ENCODE peak calls at places on chromosomes 11 and 22, in four cellular contexts. One of them, this sample, is unnamed. For H3K4me1, the result is how much of the 10 kb centered on the place peaks cover.

GRCh38 chr11:107821199-107821926 is 37.2 kb downstream of the SLC35F2 start:
- DNase-seq in IMR-90: peak
- DNase-seq in aorta: no peak
- DNase-seq in testis: no peak
- DNase-seq in this sample: no peak

GRCh38 chr22:37309221-37310074 is 27.1 kb downstream of the CYTH4 start:
- DNase-seq in IMR-90: no peak
- DNase-seq in aorta: no peak
- DNase-seq in testis: no peak
- DNase-seq in this sample: no peak

GRCh38 chr11:60469723-60470122 is 14.1 kb downstream of the MS4A1 start:
- DNase-seq in IMR-90: no peak
- DNase-seq in aorta: no peak
- DNase-seq in testis: no peak
- DNase-seq in this sample: no peak

GRCh38 chr22:42951093-42951710 is 63.7 kb downstream of the PACSIN2 start:
- DNase-seq in IMR-90: no peak
- DNase-seq in aorta: peak
- DNase-seq in testis: no peak
- DNase-seq in this sample: no peak

GRCh38 chr11:100671471-100671870 is 15.6 kb upstream of the ARHGAP42 start:
- DNase-seq in IMR-90: peak
- DNase-seq in aorta: no peak
- DNase-seq in testis: no peak
- DNase-seq in this sample: no peak

GRCh38 chr22:37431811-37432707 is 4.8 kb upstream of the ELFN2 start:
- DNase-seq in IMR-90: peak
- DNase-seq in aorta: no peak
- DNase-seq in testis: no peak
- DNase-seq in this sample: no peak

GRCh38 chr22:37179126-37179470 is 8.9 kb downstream of the C1QTNF6 start:
- DNase-seq in IMR-90: no peak
- DNase-seq in aorta: peak
- DNase-seq in testis: no peak
- DNase-seq in this sample: no peak

GRCh38 chr22:38230108-38230825 is 28.5 kb downstream of the MAFF start:
- DNase-seq in IMR-90: no peak
- DNase-seq in aorta: no peak
- DNase-seq in testis: no peak
- DNase-seq in this sample: peak

GRCh38 chr22:33601062-33601461 is 319.2 kb downstream of the LARGE1 start:
- DNase-seq in IMR-90: no peak
- DNase-seq in aorta: no peak
- DNase-seq in testis: no peak
- DNase-seq in this sample: no peak

GRCh38 chr22:42288791-42289190 is 18.3 kb upstream of the TCF20 start:
- DNase-seq in IMR-90: no peak
- DNase-seq in aorta: no peak
- DNase-seq in testis: no peak
- DNase-seq in this sample: no peak

GRCh38 chr11:27700351-27701261 is at the start of gene BDNF:
- DNase-seq in IMR-90: peak
- DNase-seq in aorta: no peak
- DNase-seq in testis: peak
- DNase-seq in this sample: no peak

GRCh38 chr11:85256433-85256832 is 370.7 kb downstream of the DLG2 start:
- DNase-seq in IMR-90: no peak
- DNase-seq in aorta: no peak
- DNase-seq in testis: no peak
- DNase-seq in this sample: no peak

GRCh38 chr11:10134975-10135481 is 159.0 kb downstream of the SBF2 start:
- DNase-seq in IMR-90: no peak
- DNase-seq in aorta: no peak
- DNase-seq in testis: no peak
- DNase-seq in this sample: no peak

GRCh38 chr11:10144954-10145353 is 149.1 kb downstream of the SBF2 start:
- DNase-seq in IMR-90: no peak
- DNase-seq in aorta: no peak
- DNase-seq in testis: no peak
- DNase-seq in this sample: no peak

GRCh38 chr11:10139081-10139480 is 154.9 kb downstream of the SBF2 start:
- DNase-seq in IMR-90: no peak
- DNase-seq in aorta: no peak
- DNase-seq in testis: no peak
- DNase-seq in this sample: no peak

GRCh38 chr11:10139656-10140055 is 154.4 kb downstream of the SBF2 start:
- DNase-seq in IMR-90: peak
- DNase-seq in aorta: no peak
- DNase-seq in testis: no peak
- DNase-seq in this sample: no peak
- H3K4me1 ChIP-seq in IMR-90: under half
- H3K4me1 ChIP-seq in aorta: under half
- H3K4me1 ChIP-seq in testis: under half
- H3K4me1 ChIP-seq in this sample: under half

DNA sequence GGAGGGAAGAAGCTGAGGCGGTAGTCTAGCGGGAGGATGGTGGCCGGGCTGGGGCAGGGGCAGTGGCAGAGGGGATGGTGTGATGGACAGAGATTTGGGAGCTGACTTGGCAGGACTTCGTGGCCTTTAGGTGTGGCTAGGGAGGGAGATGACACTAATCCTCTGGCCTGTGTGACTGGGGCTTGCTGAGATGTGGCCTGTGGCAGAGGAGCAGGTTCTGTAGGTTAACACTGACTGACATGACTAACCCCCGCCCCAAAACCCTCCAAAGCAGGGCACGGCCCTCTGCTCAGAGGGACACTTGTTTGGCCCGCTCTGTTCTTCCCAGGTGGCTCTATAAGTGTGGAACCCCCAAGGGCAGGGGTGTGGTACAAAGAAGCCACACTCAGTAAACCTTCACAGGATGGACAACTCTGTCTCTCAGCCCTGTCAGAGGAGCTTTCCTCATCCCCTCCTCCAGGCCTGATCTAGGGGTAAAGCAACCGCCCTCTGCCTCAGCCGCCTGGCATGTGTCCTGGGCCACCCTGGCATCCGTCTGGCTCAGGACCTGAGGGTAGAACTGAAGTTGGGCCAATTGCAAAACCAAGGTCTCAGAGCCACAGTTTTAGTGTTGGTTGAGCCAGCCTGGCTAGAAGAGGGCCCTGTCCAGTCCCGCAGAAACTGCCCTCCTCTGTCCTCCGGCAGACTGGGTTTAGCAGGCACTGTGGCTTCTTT is 15.6 kb downstream of the TOM1 start:
- DNase-seq in IMR-90: no peak
- DNase-seq in aorta: peak
- DNase-seq in testis: no peak
- DNase-seq in this sample: no peak
- H3K4me1 ChIP-seq in IMR-90: under half
- H3K4me1 ChIP-seq in aorta: under half
- H3K4me1 ChIP-seq in testis: under half
- H3K4me1 ChIP-seq in this sample: under half

GRCh38 chr22:31248965-31249940 is 37.2 kb downstream of the LIMK2 start:
- DNase-seq in IMR-90: no peak
- DNase-seq in aorta: no peak
- DNase-seq in testis: no peak
- DNase-seq in this sample: no peak
- H3K4me1 ChIP-seq in IMR-90: under half
- H3K4me1 ChIP-seq in aorta: under half
- H3K4me1 ChIP-seq in testis: under half
- H3K4me1 ChIP-seq in this sample: under half

GRCh38 chr22:49935561-49935960 is 17.1 kb downstream of the CRELD2 start:
- DNase-seq in IMR-90: no peak
- DNase-seq in aorta: no peak
- DNase-seq in testis: no peak
- DNase-seq in this sample: no peak
- H3K4me1 ChIP-seq in IMR-90: under half
- H3K4me1 ChIP-seq in aorta: under half
- H3K4me1 ChIP-seq in testis: under half
- H3K4me1 ChIP-seq in this sample: under half

GRCh38 chr11:2990617-2991476 is 1.3 kb downstream of the NAP1L4 start:
- DNase-seq in IMR-90: no peak
- DNase-seq in aorta: no peak
- DNase-seq in testis: peak
- DNase-seq in this sample: no peak
- H3K4me1 ChIP-seq in IMR-90: under half
- H3K4me1 ChIP-seq in aorta: under half
- H3K4me1 ChIP-seq in testis: under half
- H3K4me1 ChIP-seq in this sample: under half

DNA sequence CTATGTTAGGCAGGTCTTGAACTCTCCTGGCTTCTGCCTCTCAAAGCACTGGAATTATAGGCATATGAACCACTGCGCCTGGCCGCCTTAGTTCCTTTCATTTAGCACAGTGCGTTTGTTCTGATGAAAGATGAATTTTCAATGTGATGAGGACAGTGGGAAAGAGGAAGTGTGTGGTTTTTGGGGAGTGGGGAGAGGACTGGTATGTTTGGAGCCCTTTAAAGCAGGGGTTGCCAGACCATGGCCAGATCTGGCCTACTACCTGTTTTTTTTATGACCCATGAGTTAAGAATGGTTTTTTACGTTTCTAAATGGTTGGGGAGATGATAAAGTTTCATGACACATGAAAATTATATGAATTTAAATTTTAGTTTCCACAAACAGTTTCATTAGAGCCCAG is 12.5 kb downstream of the ATXN10 start:
- DNase-seq in IMR-90: peak
- DNase-seq in aorta: no peak
- DNase-seq in testis: no peak
- DNase-seq in this sample: no peak
- H3K4me1 ChIP-seq in IMR-90: under half
- H3K4me1 ChIP-seq in aorta: under half
- H3K4me1 ChIP-seq in testis: under half
- H3K4me1 ChIP-seq in this sample: under half

DNA sequence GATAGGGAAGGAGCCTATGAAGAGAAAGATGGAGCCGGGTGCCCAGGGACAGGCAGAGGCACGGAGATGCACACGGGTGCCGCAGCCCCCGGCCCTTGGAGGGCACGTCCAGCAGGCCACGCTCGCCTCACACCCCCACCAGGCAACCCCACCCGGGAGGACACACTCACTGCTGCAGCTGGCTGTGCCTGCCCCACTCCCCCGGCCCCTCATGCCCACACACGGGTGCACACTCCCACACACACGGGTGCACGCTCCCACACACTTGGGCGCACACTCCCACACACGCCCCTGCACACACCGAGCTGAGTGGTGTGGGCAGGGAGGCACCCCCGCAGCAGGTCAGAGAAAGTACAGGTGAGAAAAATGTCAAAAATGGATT is 1.1 kb downstream of the MOB2 start:
- DNase-seq in IMR-90: no peak
- DNase-seq in aorta: peak
- DNase-seq in testis: no peak
- DNase-seq in this sample: no peak
- H3K4me1 ChIP-seq in IMR-90: under half
- H3K4me1 ChIP-seq in aorta: under half
- H3K4me1 ChIP-seq in testis: under half
- H3K4me1 ChIP-seq in this sample: under half